ENCODE peak calls at places on chromosome 10, in four cellular contexts. L, Z, N and V are unnamed samples. For H3K4me1, the result is how much of the 10 kb centered on the place peaks cover.

GRCh38 chr10:8778713-8779112 is 724.2 kb downstream of the GATA3 start:
- DNase-seq in L (no peak), Z (no peak), N (no peak), V (no peak)

GRCh38 chr10:75708060-75708459 is 276.6 kb downstream of the LRMDA start:
- DNase-seq in L (no peak), Z (no peak), N (no peak), V (no peak)

GRCh38 chr10:25666276-25666675 is 267.8 kb upstream of the MYO3A start:
- DNase-seq in L (no peak), Z (no peak), N (no peak), V (no peak)

GRCh38 chr10:127679642-127680255 is 57.2 kb upstream of the FOXI2 start:
- DNase-seq in L (no peak), Z (no peak), N (no peak), V (no peak)

GRCh38 chr10:86071145-86071544 is 295.4 kb downstream of the GRID1 start:
- DNase-seq in L (no peak), Z (no peak), N (no peak), V (no peak)

GRCh38 chr10:36675458-36675880 is 449.9 kb upstream of the ANKRD30A start:
- DNase-seq in L (peak), Z (no peak), N (no peak), V (no peak)

GRCh38 chr10:87660484-87661133 is 931 bp downstream of the PAPSS2 start:
- DNase-seq in L (peak), Z (no peak), N (no peak), V (peak)

GRCh38 chr10:89279449-89279869 is 22.4 kb upstream of the IFIT2 start:
- DNase-seq in L (peak), Z (no peak), N (no peak), V (no peak)

GRCh38 chr10:119817991-119818888 is 54.4 kb downstream of the MCMBP start:
- DNase-seq in L (no peak), Z (peak), N (peak), V (peak)

GRCh38 chr10:71603754-71604153 is 115.8 kb downstream of the C10orf105 start:
- DNase-seq in L (no peak), Z (no peak), N (no peak), V (no peak)

GRCh38 chr10:17229967-17230682 is 2.1 kb downstream of the VIM start:
- DNase-seq in L (peak), Z (peak), N (peak), V (peak)

GRCh38 chr10:87860156-87860795 is 3.1 kb downstream of the KLLN start:
- DNase-seq in L (peak), Z (no peak), N (no peak), V (no peak)

GRCh38 chr10:55065185-55065584 is 264.2 kb upstream of the PCDH15 start:
- DNase-seq in L (no peak), Z (no peak), N (no peak), V (no peak)

GRCh38 chr10:58796242-58796641 is 283.6 kb downstream of the BICC1 start:
- DNase-seq in L (no peak), Z (no peak), N (no peak), V (no peak)

GRCh38 chr10:110074298-110074697 is 66.5 kb downstream of the ADD3 start:
- DNase-seq in L (no peak), Z (no peak), N (peak), V (no peak)

GRCh38 chr10:55410415-55410885 is 609.4 kb upstream of the PCDH15 start:
- DNase-seq in L (no peak), Z (no peak), N (no peak), V (no peak)

GRCh38 chr10:72311667-72312066 is 37.9 kb downstream of the DDIT4 start:
- DNase-seq in L (no peak), Z (no peak), N (peak), V (no peak)

GRCh38 chr10:34179280-34179679 is 635.8 kb downstream of the PARD3 start:
- DNase-seq in L (no peak), Z (no peak), N (no peak), V (no peak)

GRCh38 chr10:97401455-97401919 is 347 bp upstream of the RRP12 start:
- DNase-seq in L (no peak), Z (no peak), N (peak), V (no peak)

GRCh38 chr10:29598861-29599311 is 35.9 kb downstream of the SVIL start:
- DNase-seq in L (no peak), Z (no peak), N (no peak), V (no peak)

GRCh38 chr10:93701903-93702277 is 502 bp downstream of the FRA10AC1 start:
- DNase-seq in L (peak), Z (no peak), N (no peak), V (peak)

GRCh38 chr10:33900591-33900990 is 566.1 kb upstream of the NRP1 start:
- DNase-seq in L (no peak), Z (no peak), N (no peak), V (no peak)

GRCh38 chr10:79007037-79007842 is 61.5 kb upstream of the ZMIZ1 start:
- DNase-seq in L (no peak), Z (peak), N (no peak), V (no peak)

GRCh38 chr10:29623797-29624196 is 11.0 kb downstream of the SVIL start:
- DNase-seq in L (no peak), Z (no peak), N (no peak), V (no peak)

GRCh38 chr10:128516180-128516579 is 390.0 kb upstream of the MKI67 start:
- DNase-seq in L (no peak), Z (no peak), N (no peak), V (no peak)

DNA sequence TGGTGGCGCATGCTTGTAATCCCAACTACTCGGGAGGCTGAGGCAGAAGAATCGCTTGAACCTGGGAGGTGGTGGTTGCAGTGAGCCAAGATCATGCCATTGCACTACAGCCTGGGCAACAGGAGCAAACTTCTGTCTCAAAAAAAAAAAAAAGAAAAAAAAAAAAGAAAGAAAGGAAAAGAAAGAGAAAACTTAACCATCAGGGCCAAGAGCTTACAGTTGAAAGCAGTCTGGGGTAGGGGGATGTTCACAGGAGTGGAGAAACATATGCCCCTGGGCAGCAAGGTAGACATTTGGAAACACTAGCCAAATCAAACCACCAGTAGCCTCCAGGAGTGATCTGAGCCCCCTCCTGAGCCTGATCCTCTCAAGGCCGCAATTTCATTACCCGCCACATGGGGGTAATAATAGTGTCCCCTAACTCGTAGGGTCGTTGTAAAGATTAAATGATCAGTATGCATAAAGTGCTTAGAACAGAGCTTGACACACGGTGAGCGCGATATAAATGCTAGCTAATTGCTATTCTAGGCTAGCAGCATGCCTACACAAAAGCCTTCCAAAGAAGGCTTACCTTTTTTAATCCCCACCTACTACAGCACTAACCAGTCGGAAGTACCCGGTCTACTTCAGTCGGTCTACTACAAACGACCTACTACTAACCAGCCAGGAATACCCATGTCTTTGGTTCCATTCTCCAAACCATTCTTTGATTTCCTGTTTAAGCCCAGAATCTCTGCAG is 274.3 kb upstream of the NEBL start:
- DNase-seq in L (no peak), Z (no peak), N (no peak), V (no peak)
- TF ChIP-seq CTCF in L (no peak), Z (no peak), N (no peak), V (no peak)

DNA sequence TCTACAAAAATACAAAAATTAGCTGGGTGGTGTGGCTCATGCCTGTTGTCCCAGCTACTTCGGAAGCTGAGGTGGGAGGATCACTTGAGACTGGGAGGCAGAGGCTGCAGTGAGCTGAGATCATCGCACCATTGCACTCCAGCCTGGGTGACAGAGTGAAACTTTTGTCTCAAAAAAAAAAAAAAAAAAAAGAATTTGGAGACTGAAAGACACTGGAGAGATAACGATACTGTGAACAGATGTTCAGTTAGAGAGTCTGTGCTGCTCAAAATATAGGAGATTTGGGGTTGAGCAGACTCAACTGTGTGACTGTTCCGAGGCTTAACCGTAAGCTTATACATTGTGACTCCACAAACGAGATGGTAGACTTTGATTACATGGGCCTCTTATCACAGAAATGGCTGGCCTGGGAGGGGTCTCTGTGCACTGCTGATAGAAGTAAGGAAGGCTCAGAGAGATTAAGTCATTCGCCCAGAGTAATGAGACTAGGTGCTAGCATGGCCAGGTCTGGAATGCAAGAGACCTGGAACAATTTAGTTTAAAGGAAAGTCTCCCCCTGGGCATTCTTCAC is 19.4 kb downstream of the WBP1L start:
- DNase-seq in L (no peak), Z (no peak), N (no peak), V (no peak)
- H3K4me1 ChIP-seq in L (under half), Z (under half), N (under half), V (under half)

DNA sequence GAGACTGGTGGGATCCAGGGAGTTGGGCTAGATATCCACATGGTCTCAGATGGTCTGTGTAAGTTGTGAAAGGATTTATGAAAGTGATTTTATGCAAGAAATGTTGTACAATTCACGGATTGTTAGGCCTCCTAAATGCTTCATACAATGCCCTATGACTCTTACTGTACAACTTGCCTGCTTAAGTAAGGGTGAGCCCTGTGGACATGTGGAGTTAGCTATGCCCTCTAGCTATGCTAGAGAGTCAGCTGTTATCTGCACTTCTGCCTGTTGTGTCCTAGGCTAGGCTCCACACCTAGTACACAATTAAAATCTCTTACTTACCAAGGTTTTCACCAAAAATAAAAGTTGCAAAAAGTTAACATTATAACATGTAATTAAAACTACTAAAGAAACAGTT is 1.7 kb upstream of the CFAP43 start:
- DNase-seq in L (peak), Z (no peak), N (no peak), V (no peak)
- TF ChIP-seq CTCF in L (no peak), Z (no peak), N (no peak), V (no peak)

GRCh38 chr10:103966671-103967432 is at the start of gene SLK:
- DNase-seq in L (peak), Z (peak), N (peak), V (peak)
- H3K4me1 ChIP-seq in L (under half), Z (under half), N (under half), V (under half)

DNA sequence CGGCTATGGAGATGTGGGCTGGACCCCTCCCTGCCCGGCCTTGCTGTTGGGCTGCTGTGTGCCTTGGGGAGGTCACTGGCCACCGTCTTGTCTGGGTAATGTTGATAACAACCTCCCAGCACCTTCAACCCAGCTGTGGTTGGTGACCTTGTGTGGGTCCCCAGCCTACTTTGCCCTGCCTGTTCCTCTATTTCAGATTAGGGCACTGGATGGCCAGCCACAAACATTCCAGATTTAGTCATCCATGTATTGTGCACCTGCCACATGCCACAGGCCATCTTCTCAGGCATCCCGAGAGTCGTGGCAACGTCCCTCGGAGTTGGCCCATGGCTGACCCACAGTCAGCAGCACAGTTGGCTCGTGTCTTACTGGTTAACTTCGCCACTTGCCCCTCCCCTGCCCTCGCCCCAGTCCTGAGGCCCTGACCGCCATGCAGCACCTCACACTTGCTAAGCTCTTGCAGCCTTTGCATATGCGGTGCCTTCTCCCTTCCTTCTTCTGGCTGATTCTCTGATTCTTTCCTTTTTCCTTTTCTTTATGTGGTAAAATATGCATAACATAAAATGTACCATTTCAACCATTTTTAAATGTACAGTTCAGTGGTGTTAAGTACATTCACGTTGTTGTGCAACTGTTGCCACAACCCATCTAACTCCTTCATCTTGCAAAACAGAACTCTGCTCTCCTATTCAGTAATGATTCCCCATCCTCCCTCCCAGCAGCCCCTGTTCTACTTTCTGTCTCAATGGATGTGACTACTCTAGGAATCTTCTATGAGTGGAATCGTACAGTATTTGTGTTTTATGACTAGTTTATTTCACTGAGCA is 60.6 kb downstream of the PRF1 start:
- DNase-seq in L (no peak), Z (no peak), N (no peak), V (no peak)
- TF ChIP-seq CTCF in L (no peak), Z (no peak), N (no peak), V (no peak)

GRCh38 chr10:5147981-5148677 is 36.8 kb downstream of the AKR1C8 start:
- DNase-seq in L (peak), Z (no peak), N (no peak), V (no peak)
- H3K4me1 ChIP-seq in L (under half), Z (under half), N (under half), V (under half)

DNA sequence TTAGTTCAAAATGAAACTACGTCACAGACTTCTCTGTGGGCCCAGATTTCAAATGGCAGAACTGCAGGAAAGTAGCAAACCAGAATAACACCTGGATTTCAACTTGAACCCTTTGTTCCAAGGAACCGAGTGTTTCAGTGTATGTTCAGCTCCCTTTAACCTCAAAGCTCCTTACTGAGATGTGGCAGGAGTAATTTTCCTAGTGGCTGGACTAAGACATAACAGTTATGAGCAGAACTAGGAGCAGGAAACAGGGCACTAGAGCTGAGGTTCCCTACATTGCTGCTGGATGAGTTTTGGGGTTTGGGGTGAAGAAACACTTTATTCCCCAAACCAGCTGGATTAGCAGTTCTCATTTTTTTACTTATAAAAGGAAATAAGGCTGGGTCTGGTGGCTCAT is 50.1 kb downstream of the NSUN6 start:
- DNase-seq in L (no peak), Z (no peak), N (no peak), V (no peak)
- TF ChIP-seq CTCF in L (no peak), Z (no peak), N (no peak), V (no peak)